ENCODE peak calls at places on chromosomes 4 and X, in six cellular contexts. L is endothelial cell; J is GM13977; I is kidney tubule cell; O is NCI-H1105; H is activated naive CD8-positive, alpha-beta T cell treated with anti-CD3 and anti-CD28 coated beads, Interleukin-2, amount 50 U/mL, for 24 hours. T is an unnamed sample.

GRCh38 chr4:152967942-152968341 is 31.8 kb downstream of the FHDC1 start:
- DNase-seq in H (no peak), O (no peak), L (no peak), J (no peak), I (no peak), T (no peak)

GRCh38 chr4:76803522-76803921 is 94.4 kb downstream of the SOWAHB start:
- DNase-seq in O (no peak), I (peak), H (no peak), L (no peak), J (no peak), T (peak)

GRCh38 chrX:4268676-4269075 is 555.2 kb upstream of the PRKX start:
- DNase-seq in I (no peak), H (no peak), J (no peak), L (no peak), O (no peak), T (no peak)

GRCh38 chrX:123454712-123455431 is 270.8 kb downstream of the GRIA3 start:
- DNase-seq in I (peak), J (no peak), L (no peak), O (no peak), H (no peak), T (no peak)

GRCh38 chr4:73714647-73715046 is 25.7 kb upstream of the CXCL8 start:
- DNase-seq in H (no peak), I (peak), L (no peak), J (no peak), O (no peak), T (no peak)

GRCh38 chrX:48700951-48701653 is 4.6 kb downstream of the SUV39H1 start:
- DNase-seq in H (no peak), O (no peak), L (no peak), I (no peak), J (peak), T (no peak)

GRCh38 chr4:8653326-8654000 is 60.9 kb downstream of the CPZ start:
- DNase-seq in H (no peak), O (no peak), J (no peak), I (no peak), L (no peak), T (no peak)

GRCh38 chrX:9117851-9118250 is 83.9 kb upstream of the FAM9B start:
- DNase-seq in H (no peak), O (no peak), J (no peak), L (no peak), I (no peak), T (no peak)

GRCh38 chrX:80573275-80573674 is 153.0 kb downstream of the TENT5D start:
- DNase-seq in H (no peak), I (no peak), J (no peak), O (no peak), L (no peak), T (no peak)

GRCh38 chrX:68746988-68747387 is 81.8 kb upstream of the EFNB1 start:
- DNase-seq in J (no peak), H (no peak), I (no peak), O (no peak), L (no peak), T (no peak)

GRCh38 chr4:6472008-6472386 is 417 bp downstream of the PPP2R2C start:
- DNase-seq in L (no peak), O (no peak), J (no peak), H (no peak), I (no peak), T (no peak)

GRCh38 chrX:7108995-7109634 is 38.4 kb upstream of the STS start:
- DNase-seq in L (peak), H (no peak), I (peak), O (no peak), J (no peak), T (no peak)

GRCh38 chr4:3878678-3879077 is 112.5 kb downstream of the ADRA2C start:
- DNase-seq in J (peak), I (no peak), O (no peak), H (no peak), L (no peak), T (no peak)

GRCh38 chr4:43339435-43339834 is 446.9 kb downstream of the GRXCR1 start:
- DNase-seq in I (peak), L (no peak), H (no peak), J (no peak), O (no peak), T (no peak)

GRCh38 chr4:1204286-1204827 is 32.0 kb upstream of the SPON2 start:
- DNase-seq in H (no peak), O (no peak), L (no peak), J (no peak), I (no peak), T (no peak)

GRCh38 chrX:17692709-17693346 is 44.5 kb upstream of the SCML1 start:
- DNase-seq in O (no peak), L (no peak), I (peak), J (no peak), H (no peak), T (no peak)

GRCh38 chr4:154911097-154911496 is 130.0 kb downstream of the RBM46 start:
- DNase-seq in I (no peak), L (peak), O (no peak), J (no peak), H (no peak), T (no peak)

GRCh38 chr4:98639108-98639507 is 19.3 kb downstream of the TSPAN5 start:
- DNase-seq in H (no peak), O (no peak), I (no peak), J (no peak), L (no peak), T (no peak)

GRCh38 chrX:154463611-154464220 is 5.6 kb downstream of the PLXNA3 start:
- DNase-seq in O (no peak), H (no peak), J (no peak), I (no peak), L (no peak), T (no peak)

GRCh38 chr4:26238426-26238781 is 82.4 kb upstream of the RBPJ start:
- DNase-seq in H (no peak), L (no peak), O (peak), I (no peak), J (no peak), T (peak)

GRCh38 chrX:108323751-108324150 is 114.5 kb downstream of the COL4A6 start:
- DNase-seq in H (no peak), L (no peak), O (no peak), I (no peak), J (no peak), T (no peak)

GRCh38 chr4:3296651-3297050 is 3.8 kb downstream of the RGS12 start:
- DNase-seq in L (no peak), J (no peak), O (no peak), I (no peak), H (no peak), T (no peak)

GRCh38 chrX:40470830-40471429 is 109.8 kb upstream of the ATP6AP2 start:
- DNase-seq in H (no peak), J (no peak), I (no peak), O (no peak), L (no peak), T (no peak)

GRCh38 chr4:176256921-176257320 is 12.1 kb downstream of the ASB5 start:
- DNase-seq in H (no peak), O (no peak), L (no peak), I (no peak), J (no peak), T (no peak)

GRCh38 chrX:46382595-46382994 is 162.6 kb downstream of the ZNF674 start:
- DNase-seq in J (no peak), I (no peak), H (no peak), L (no peak), O (no peak), T (no peak)

GRCh38 chr4:184331155-184331995 is 113.7 kb upstream of the ENPP6 start:
- DNase-seq in O (no peak), L (no peak), J (no peak), I (no peak), H (no peak), T (no peak)

GRCh38 chrX:155966876-155967275 is 30.6 kb upstream of the IL9R start:
- DNase-seq in H (peak), L (no peak), I (peak), O (no peak), J (peak), T (peak)

GRCh38 chr4:7842384-7843279 is 97.0 kb downstream of the AFAP1 start:
- DNase-seq in J (no peak), L (no peak), H (no peak), O (no peak), I (peak), T (no peak)

GRCh38 chr4:17934286-17934685 is 87.3 kb downstream of the LCORL start:
- DNase-seq in H (no peak), I (no peak), J (no peak), O (no peak), L (no peak), T (no peak)

GRCh38 chr4:145776208-145776607 is 96.3 kb downstream of the C4orf51 start:
- DNase-seq in L (no peak), H (no peak), J (no peak), I (no peak), O (no peak), T (no peak)

GRCh38 chr4:13347517-13348125 is 136.5 kb downstream of the RAB28 start:
- DNase-seq in I (no peak), L (no peak), J (no peak), H (no peak), O (no peak), T (no peak)

GRCh38 chr4:47623916-47624554 is 139.0 kb downstream of the ATP10D start:
- DNase-seq in J (no peak), I (peak), O (no peak), H (no peak), L (no peak), T (no peak)

GRCh38 chrX:129115104-129115503 is 408.2 kb downstream of the SMARCA1 start:
- DNase-seq in H (peak), I (peak), J (peak), O (no peak), L (peak), T (peak)

GRCh38 chr4:109294006-109294405 is 8.5 kb downstream of the COL25A1 start:
- DNase-seq in O (no peak), L (peak), H (peak), I (peak), J (no peak), T (no peak)

GRCh38 chr4:10721616-10722015 is 37.0 kb upstream of the CLNK start:
- DNase-seq in J (no peak), H (no peak), L (no peak), I (no peak), O (peak), T (no peak)